ENCODE peak calls at places on chromosomes 16 and 17, in eight cellular contexts. One of them, this sample, is unnamed.

GRCh38 chr17:68246271-68247028 is 1.4 kb upstream of the AMZ2 start:
- DNase-seq in A549: no peak
- DNase-seq in AML-193: no peak
- DNase-seq in left cardiac atrium: no peak
- DNase-seq in activated CD8-positive, alpha-beta memory T cell treated with anti-CD3 and anti-CD28 coated beads for 1 hour: no peak
- DNase-seq in left colon: peak; percentile 38
- DNase-seq in NCI-H460: no peak
- DNase-seq in amygdala: no peak
- DNase-seq in this sample: no peak

GRCh38 chr16:57591086-57591869 is 37.2 kb upstream of the ADGRG1 start:
- DNase-seq in A549: peak; percentile 90
- DNase-seq in AML-193: peak; percentile 55
- DNase-seq in left cardiac atrium: peak; percentile 75
- DNase-seq in activated CD8-positive, alpha-beta memory T cell treated with anti-CD3 and anti-CD28 coated beads for 1 hour: peak; percentile 27
- DNase-seq in left colon: peak; percentile 77
- DNase-seq in NCI-H460: peak; percentile 83
- DNase-seq in amygdala: no peak
- DNase-seq in this sample: peak; percentile 75

GRCh38 chr17:35555695-35556094 is 4.9 kb downstream of the SLFN14 start:
- DNase-seq in A549: no peak
- DNase-seq in AML-193: no peak
- DNase-seq in left cardiac atrium: no peak
- DNase-seq in activated CD8-positive, alpha-beta memory T cell treated with anti-CD3 and anti-CD28 coated beads for 1 hour: no peak
- DNase-seq in left colon: no peak
- DNase-seq in NCI-H460: no peak
- DNase-seq in amygdala: no peak
- DNase-seq in this sample: no peak

GRCh38 chr17:40551091-40551873 is 14.0 kb downstream of the CCR7 start:
- DNase-seq in A549: peak; percentile 91
- DNase-seq in AML-193: no peak
- DNase-seq in left cardiac atrium: peak; percentile 83
- DNase-seq in activated CD8-positive, alpha-beta memory T cell treated with anti-CD3 and anti-CD28 coated beads for 1 hour: no peak
- DNase-seq in left colon: peak; percentile 33
- DNase-seq in NCI-H460: peak; percentile 51
- DNase-seq in amygdala: no peak
- DNase-seq in this sample: peak; percentile 95

GRCh38 chr17:75807861-75808260 is 23.3 kb downstream of the UNK start:
- DNase-seq in A549: no peak
- DNase-seq in AML-193: no peak
- DNase-seq in left cardiac atrium: no peak
- DNase-seq in activated CD8-positive, alpha-beta memory T cell treated with anti-CD3 and anti-CD28 coated beads for 1 hour: no peak
- DNase-seq in left colon: no peak
- DNase-seq in NCI-H460: no peak
- DNase-seq in amygdala: no peak
- DNase-seq in this sample: no peak

GRCh38 chr17:48100160-48100559 is 1.1 kb downstream of the CBX1 start:
- DNase-seq in A549: no peak
- DNase-seq in AML-193: no peak
- DNase-seq in left cardiac atrium: no peak
- DNase-seq in activated CD8-positive, alpha-beta memory T cell treated with anti-CD3 and anti-CD28 coated beads for 1 hour: no peak
- DNase-seq in left colon: no peak
- DNase-seq in NCI-H460: no peak
- DNase-seq in amygdala: no peak
- DNase-seq in this sample: peak; percentile 4

GRCh38 chr16:57898961-57899360 is 72.0 kb downstream of the CNGB1 start:
- DNase-seq in A549: no peak
- DNase-seq in AML-193: no peak
- DNase-seq in left cardiac atrium: no peak
- DNase-seq in activated CD8-positive, alpha-beta memory T cell treated with anti-CD3 and anti-CD28 coated beads for 1 hour: no peak
- DNase-seq in left colon: no peak
- DNase-seq in NCI-H460: no peak
- DNase-seq in amygdala: no peak
- DNase-seq in this sample: no peak

GRCh38 chr16:88759245-88759975 is 25.6 kb downstream of the PIEZO1 start:
- DNase-seq in A549: no peak
- DNase-seq in AML-193: no peak
- DNase-seq in left cardiac atrium: peak; percentile 75
- DNase-seq in activated CD8-positive, alpha-beta memory T cell treated with anti-CD3 and anti-CD28 coated beads for 1 hour: no peak
- DNase-seq in left colon: peak; percentile 87
- DNase-seq in NCI-H460: no peak
- DNase-seq in amygdala: no peak
- DNase-seq in this sample: peak; percentile 96

GRCh38 chr17:32319548-32319905 is 22.4 kb downstream of the C17orf75 start:
- DNase-seq in A549: peak; percentile 88
- DNase-seq in AML-193: peak; percentile 81
- DNase-seq in left cardiac atrium: peak; percentile 78
- DNase-seq in activated CD8-positive, alpha-beta memory T cell treated with anti-CD3 and anti-CD28 coated beads for 1 hour: peak; percentile 53
- DNase-seq in left colon: peak; percentile 83
- DNase-seq in NCI-H460: peak; percentile 73
- DNase-seq in amygdala: peak; percentile 33
- DNase-seq in this sample: peak; percentile 84

GRCh38 chr16:72362476-72362875 is 190.5 kb upstream of the PMFBP1 start:
- DNase-seq in A549: no peak
- DNase-seq in AML-193: no peak
- DNase-seq in left cardiac atrium: no peak
- DNase-seq in activated CD8-positive, alpha-beta memory T cell treated with anti-CD3 and anti-CD28 coated beads for 1 hour: no peak
- DNase-seq in left colon: no peak
- DNase-seq in NCI-H460: no peak
- DNase-seq in amygdala: no peak
- DNase-seq in this sample: no peak

GRCh38 chr17:6257339-6257738 is 177.6 kb downstream of the AIPL1 start:
- DNase-seq in A549: no peak
- DNase-seq in AML-193: no peak
- DNase-seq in left cardiac atrium: no peak
- DNase-seq in activated CD8-positive, alpha-beta memory T cell treated with anti-CD3 and anti-CD28 coated beads for 1 hour: no peak
- DNase-seq in left colon: no peak
- DNase-seq in NCI-H460: no peak
- DNase-seq in amygdala: no peak
- DNase-seq in this sample: no peak

GRCh38 chr16:1458977-1459341 is 14.6 kb upstream of the CCDC154 start:
- DNase-seq in A549: no peak
- DNase-seq in AML-193: no peak
- DNase-seq in left cardiac atrium: no peak
- DNase-seq in activated CD8-positive, alpha-beta memory T cell treated with anti-CD3 and anti-CD28 coated beads for 1 hour: no peak
- DNase-seq in left colon: no peak
- DNase-seq in NCI-H460: no peak
- DNase-seq in amygdala: no peak
- DNase-seq in this sample: no peak

GRCh38 chr17:59521465-59522126 is 43.8 kb upstream of the DHX40 start:
- DNase-seq in A549: peak; percentile 88
- DNase-seq in AML-193: peak; percentile 54
- DNase-seq in left cardiac atrium: peak; percentile 50
- DNase-seq in activated CD8-positive, alpha-beta memory T cell treated with anti-CD3 and anti-CD28 coated beads for 1 hour: peak; percentile 19
- DNase-seq in left colon: peak; percentile 64
- DNase-seq in NCI-H460: peak; percentile 48
- DNase-seq in amygdala: no peak
- DNase-seq in this sample: peak; percentile 73

GRCh38 chr17:39239640-39240314 is 14.0 kb upstream of the STAC2 start:
- DNase-seq in A549: peak; percentile 68
- DNase-seq in AML-193: peak; percentile 41
- DNase-seq in left cardiac atrium: peak; percentile 45
- DNase-seq in activated CD8-positive, alpha-beta memory T cell treated with anti-CD3 and anti-CD28 coated beads for 1 hour: peak; percentile 43
- DNase-seq in left colon: peak; percentile 78
- DNase-seq in NCI-H460: no peak
- DNase-seq in amygdala: no peak
- DNase-seq in this sample: peak; percentile 27

GRCh38 chr16:4979736-4980660 is 21.9 kb downstream of the SEC14L5 start:
- DNase-seq in A549: no peak
- DNase-seq in AML-193: no peak
- DNase-seq in left cardiac atrium: no peak
- DNase-seq in activated CD8-positive, alpha-beta memory T cell treated with anti-CD3 and anti-CD28 coated beads for 1 hour: no peak
- DNase-seq in left colon: no peak
- DNase-seq in NCI-H460: no peak
- DNase-seq in amygdala: no peak
- DNase-seq in this sample: no peak

GRCh38 chr16:10949424-10949970 is 5.1 kb downstream of the CLEC16A start:
- DNase-seq in A549: no peak
- DNase-seq in AML-193: peak; percentile 87
- DNase-seq in left cardiac atrium: no peak
- DNase-seq in activated CD8-positive, alpha-beta memory T cell treated with anti-CD3 and anti-CD28 coated beads for 1 hour: no peak
- DNase-seq in left colon: no peak
- DNase-seq in NCI-H460: no peak
- DNase-seq in amygdala: no peak
- DNase-seq in this sample: no peak

GRCh38 chr17:54046570-54046969 is 223.8 kb downstream of the KIF2B start:
- DNase-seq in A549: no peak
- DNase-seq in AML-193: no peak
- DNase-seq in left cardiac atrium: no peak
- DNase-seq in activated CD8-positive, alpha-beta memory T cell treated with anti-CD3 and anti-CD28 coated beads for 1 hour: no peak
- DNase-seq in left colon: no peak
- DNase-seq in NCI-H460: no peak
- DNase-seq in amygdala: no peak
- DNase-seq in this sample: no peak

GRCh38 chr16:27368358-27368722 is 33.6 kb upstream of the IL21R start:
- DNase-seq in A549: no peak
- DNase-seq in AML-193: no peak
- DNase-seq in left cardiac atrium: no peak
- DNase-seq in activated CD8-positive, alpha-beta memory T cell treated with anti-CD3 and anti-CD28 coated beads for 1 hour: no peak
- DNase-seq in left colon: no peak
- DNase-seq in NCI-H460: no peak
- DNase-seq in amygdala: no peak
- DNase-seq in this sample: no peak

GRCh38 chr17:68248199-68248825 is 469 bp downstream of the AMZ2 start:
- DNase-seq in A549: peak; percentile 42
- DNase-seq in AML-193: no peak
- DNase-seq in left cardiac atrium: peak; percentile 78
- DNase-seq in activated CD8-positive, alpha-beta memory T cell treated with anti-CD3 and anti-CD28 coated beads for 1 hour: no peak
- DNase-seq in left colon: no peak
- DNase-seq in NCI-H460: peak; percentile 23
- DNase-seq in amygdala: no peak
- DNase-seq in this sample: peak; percentile 88

GRCh38 chr16:73414636-73415035 is 366.7 kb upstream of the ZFHX3 start:
- DNase-seq in A549: no peak
- DNase-seq in AML-193: no peak
- DNase-seq in left cardiac atrium: no peak
- DNase-seq in activated CD8-positive, alpha-beta memory T cell treated with anti-CD3 and anti-CD28 coated beads for 1 hour: no peak
- DNase-seq in left colon: no peak
- DNase-seq in NCI-H460: no peak
- DNase-seq in amygdala: no peak
- DNase-seq in this sample: no peak

GRCh38 chr17:7839890-7840260 is 5.9 kb downstream of the KDM6B start:
- DNase-seq in A549: peak; percentile 59
- DNase-seq in AML-193: no peak
- DNase-seq in left cardiac atrium: no peak
- DNase-seq in activated CD8-positive, alpha-beta memory T cell treated with anti-CD3 and anti-CD28 coated beads for 1 hour: no peak
- DNase-seq in left colon: peak; percentile 18
- DNase-seq in NCI-H460: no peak
- DNase-seq in amygdala: no peak
- DNase-seq in this sample: peak; percentile 63

GRCh38 chr16:3734084-3734757 is 16.9 kb upstream of the TRAP1 start:
- DNase-seq in A549: no peak
- DNase-seq in AML-193: no peak
- DNase-seq in left cardiac atrium: no peak
- DNase-seq in activated CD8-positive, alpha-beta memory T cell treated with anti-CD3 and anti-CD28 coated beads for 1 hour: no peak
- DNase-seq in left colon: no peak
- DNase-seq in NCI-H460: no peak
- DNase-seq in amygdala: no peak
- DNase-seq in this sample: peak; percentile 50

GRCh38 chr16:642189-643049 is 791 bp downstream of the MCRIP2 start:
- DNase-seq in A549: no peak
- DNase-seq in AML-193: peak; percentile 83
- DNase-seq in left cardiac atrium: no peak
- DNase-seq in activated CD8-positive, alpha-beta memory T cell treated with anti-CD3 and anti-CD28 coated beads for 1 hour: no peak
- DNase-seq in left colon: peak; percentile 86
- DNase-seq in NCI-H460: no peak
- DNase-seq in amygdala: no peak
- DNase-seq in this sample: peak; percentile 84

This sample was measured in sigmoid colon.